ENCODE peak calls at places on chromosomes 12 and 14, in six cellular contexts. V, F, P, I, K and M are unnamed samples.
A peak's percentile ranks its signal among the peaks of the same experiment; 100 is the strongest.

GRCh38 chr12:70732287-70732686 is 95.1 kb upstream of the PTPRB start:
- DNase-seq in V (no peak), F (no peak), P (no peak), I (no peak), K (no peak), M (no peak)

GRCh38 chr12:95218164-95218851 is 701 bp downstream of the VEZT start:
- DNase-seq in V (peak; percentile 10), F (no peak), P (no peak), I (peak; percentile 86), K (no peak), M (no peak)

GRCh38 chr12:27213830-27214787 is 30.0 kb upstream of the STK38L start:
- DNase-seq in V (no peak), F (no peak), P (no peak), I (no peak), K (no peak), M (no peak)

GRCh38 chr12:7460375-7461259 is 16.7 kb upstream of the CD163L1 start:
- DNase-seq in V (peak; percentile 33), F (peak; percentile 78), P (peak; percentile 36), I (peak; percentile 78), K (peak; percentile 54), M (no peak)

GRCh38 chr12:117533687-117534086 is 172.3 kb upstream of the NOS1 start:
- DNase-seq in V (no peak), F (no peak), P (no peak), I (no peak), K (no peak), M (no peak)

GRCh38 chr12:80271770-80272169 is 172.3 kb upstream of the PTPRQ start:
- DNase-seq in V (no peak), F (no peak), P (no peak), I (peak; percentile 31), K (no peak), M (no peak)

GRCh38 chr14:100025111-100025510 is 40.1 kb upstream of the EVL start:
- DNase-seq in V (no peak), F (peak; percentile 64), P (peak; percentile 12), I (peak; percentile 60), K (no peak), M (no peak)

GRCh38 chr14:29350496-29350895 is 577.2 kb downstream of the PRKD1 start:
- DNase-seq in V (no peak), F (no peak), P (no peak), I (no peak), K (no peak), M (no peak)

GRCh38 chr12:123807670-123808069 is 45.6 kb downstream of the DNAH10 start:
- DNase-seq in V (no peak), F (no peak), P (no peak), I (no peak), K (no peak), M (no peak)

GRCh38 chr12:86137936-86138335 is 118.3 kb downstream of the MGAT4C start:
- DNase-seq in V (no peak), F (no peak), P (peak; percentile 81), I (peak; percentile 30), K (no peak), M (no peak)

GRCh38 chr14:24089890-24090289 is 4.2 kb upstream of the PCK2 start:
- DNase-seq in V (no peak), F (no peak), P (no peak), I (no peak), K (no peak), M (no peak)

GRCh38 chr12:42588308-42588836 is 1.2 kb downstream of the PRICKLE1 start:
- DNase-seq in V (no peak), F (no peak), P (peak; percentile 27), I (peak; percentile 64), K (no peak), M (no peak)

GRCh38 chr12:116150001-116150400 is 127.5 kb downstream of the MED13L start:
- DNase-seq in V (no peak), F (no peak), P (no peak), I (peak; percentile 61), K (no peak), M (no peak)

GRCh38 chr12:110599334-110599733 is 14.6 kb upstream of the TCTN1 start:
- DNase-seq in V (no peak), F (no peak), P (no peak), I (no peak), K (no peak), M (no peak)

GRCh38 chr14:95362180-95362494 is 42.4 kb upstream of the CLMN start:
- DNase-seq in V (no peak), F (peak; percentile 42), P (no peak), I (no peak), K (no peak), M (peak; percentile 31)

GRCh38 chr14:70822706-70823185 is 13.4 kb upstream of the MAP3K9 start:
- DNase-seq in V (no peak), F (peak; percentile 87), P (peak; percentile 19), I (peak; percentile 54), K (peak; percentile 56), M (no peak)

GRCh38 chr14:58098507-58098906 is 53.5 kb downstream of the ARMH4 start:
- DNase-seq in V (no peak), F (no peak), P (no peak), I (no peak), K (no peak), M (no peak)

GRCh38 chr12:108311605-108312004 is 27.5 kb downstream of the CMKLR1 start:
- DNase-seq in V (no peak), F (no peak), P (no peak), I (no peak), K (no peak), M (no peak)

GRCh38 chr12:94594443-94594825 is 55.9 kb downstream of the TMCC3 start:
- DNase-seq in V (no peak), F (no peak), P (no peak), I (no peak), K (no peak), M (no peak)

GRCh38 chr12:54213084-54213483 is 24.3 kb upstream of the SMUG1 start:
- DNase-seq in V (no peak), F (no peak), P (no peak), I (peak; percentile 34), K (no peak), M (no peak)

GRCh38 chr12:96164951-96165858 is 29.0 kb upstream of the ELK3 start:
- DNase-seq in V (no peak), F (no peak), P (no peak), I (no peak), K (no peak), M (no peak)

GRCh38 chr12:53495903-53496751 is 3.1 kb downstream of the MAP3K12 start:
- DNase-seq in V (no peak), F (peak; percentile 69), P (peak; percentile 93), I (peak; percentile 93), K (no peak), M (no peak)

GRCh38 chr12:27236498-27236897 is 7.6 kb upstream of the STK38L start:
- DNase-seq in V (no peak), F (no peak), P (no peak), I (peak; percentile 36), K (no peak), M (no peak)

GRCh38 chr12:130644124-130644523 is 72.0 kb downstream of the RIMBP2 start:
- DNase-seq in V (no peak), F (no peak), P (no peak), I (no peak), K (no peak), M (no peak)

GRCh38 chr14:92316116-92316515 is 6.8 kb upstream of the SLC24A4 start:
- DNase-seq in V (no peak), F (no peak), P (no peak), I (no peak), K (no peak), M (no peak)

GRCh38 chr14:101875726-101876268 is 88.6 kb upstream of the DYNC1H1 start:
- DNase-seq in V (no peak), F (no peak), P (no peak), I (peak; percentile 41), K (no peak), M (no peak)

GRCh38 chr12:120161852-120162251 is 32.7 kb downstream of the GCN1 start:
- DNase-seq in V (no peak), F (no peak), P (no peak), I (no peak), K (no peak), M (no peak)